ENCODE peak calls at places on chromosomes 3 and 15, in six cellular contexts. R, P, H, M, D and S are unnamed samples.

GRCh38 chr3:119702530-119703527 is at the start of gene CFAP91:
- DNase-seq in P (peak), H (peak), D (peak), M (no peak), R (peak), S (peak)

GRCh38 chr3:157394361-157394760 is 42.3 kb upstream of the PTX3 start:
- DNase-seq in P (no peak), H (no peak), D (peak), M (no peak), R (no peak), S (no peak)

GRCh38 chr3:2967851-2968250 is 142.3 kb downstream of the IL5RA start:
- DNase-seq in R (no peak), D (no peak), P (no peak), M (no peak), H (no peak), S (no peak)

GRCh38 chr3:189637755-189638154 is 6.6 kb downstream of the TP63 start:
- DNase-seq in M (no peak), H (no peak), R (no peak), P (no peak), D (no peak), S (no peak)

GRCh38 chr3:136858381-136858780 is 3.6 kb upstream of the NCK1 start:
- DNase-seq in R (no peak), D (no peak), H (no peak), P (no peak), M (peak), S (no peak)

GRCh38 chr3:160006282-160007163 is 17.9 kb downstream of the IL12A start:
- DNase-seq in R (peak), M (peak), H (peak), D (peak), P (peak), S (peak)

GRCh38 chr3:20141841-20142240 is 44.2 kb downstream of the SGO1 start:
- DNase-seq in M (no peak), D (no peak), P (peak), R (no peak), H (peak), S (no peak)

GRCh38 chr15:33309602-33310276 is 1.0 kb upstream of the RYR3 start:
- DNase-seq in P (peak), D (no peak), R (no peak), H (no peak), M (peak), S (no peak)

GRCh38 chr3:128804817-128805166 is 74.6 kb upstream of the ACAD9 start:
- DNase-seq in R (no peak), P (no peak), H (no peak), D (no peak), M (no peak), S (no peak)

GRCh38 chr15:69390575-69390974 is 23.6 kb upstream of the KIF23 start:
- DNase-seq in H (no peak), R (no peak), M (no peak), D (peak), P (no peak), S (no peak)

GRCh38 chr15:74865316-74865715 is 7.8 kb downstream of the SCAMP2 start:
- DNase-seq in R (no peak), H (no peak), D (no peak), M (no peak), P (no peak), S (no peak)

GRCh38 chr15:57665939-57666338 is 40.6 kb upstream of the POLR2M start:
- DNase-seq in M (no peak), P (no peak), D (no peak), R (no peak), H (no peak), S (no peak)

GRCh38 chr3:23489338-23490158 is 286.4 kb downstream of the UBE2E2 start:
- DNase-seq in D (peak), R (no peak), P (no peak), M (no peak), H (no peak), S (no peak)

GRCh38 chr3:55226696-55227095 is 260.4 kb downstream of the WNT5A start:
- DNase-seq in D (no peak), R (no peak), H (no peak), M (no peak), P (no peak), S (no peak)

GRCh38 chr3:38004415-38005075 is 14.0 kb downstream of the VILL start:
- DNase-seq in M (peak), R (peak), D (peak), P (peak), H (peak), S (peak)

GRCh38 chr15:43808960-43809678 is 8.7 kb downstream of the HYPK start:
- DNase-seq in M (no peak), D (no peak), P (no peak), R (no peak), H (no peak), S (no peak)

GRCh38 chr3:8778475-8778874 is 9.1 kb upstream of the OXTR start:
- DNase-seq in D (peak), M (no peak), P (no peak), H (no peak), R (no peak), S (no peak)

GRCh38 chr3:8660271-8660731 is 15.7 kb upstream of the SSUH2 start:
- DNase-seq in H (no peak), P (no peak), M (no peak), D (peak), R (no peak), S (no peak)

GRCh38 chr3:5013021-5013906 is 34.0 kb downstream of the BHLHE40 start:
- DNase-seq in R (peak), H (peak), D (peak), P (no peak), M (peak), S (no peak)

GRCh38 chr3:53155763-53156162 is 5.2 kb upstream of the PRKCD start:
- DNase-seq in P (no peak), R (no peak), M (no peak), H (peak), D (no peak), S (no peak)

GRCh38 chr3:115388825-115389224 is 234.5 kb upstream of the GAP43 start:
- DNase-seq in M (no peak), P (no peak), H (no peak), R (no peak), D (peak), S (no peak)

GRCh38 chr3:82347585-82347984 is 586.1 kb upstream of the GBE1 start:
- DNase-seq in D (no peak), P (no peak), R (no peak), M (no peak), H (no peak), S (no peak)

GRCh38 chr3:35200056-35200455 is 439.3 kb upstream of the ARPP21 start:
- DNase-seq in D (no peak), M (no peak), H (no peak), P (no peak), R (no peak), S (no peak)

GRCh38 chr3:30510596-30510995 is 95.8 kb upstream of the TGFBR2 start:
- DNase-seq in R (no peak), P (no peak), H (no peak), M (no peak), D (peak), S (no peak)

GRCh38 chr3:74135808-74136207 is 478.7 kb downstream of the CNTN3 start:
- DNase-seq in R (no peak), M (no peak), H (no peak), D (no peak), P (no peak), S (no peak)

GRCh38 chr3:10259798-10260197 is 11.5 kb downstream of the TATDN2 start:
- DNase-seq in P (no peak), H (no peak), R (no peak), M (no peak), D (no peak), S (no peak)
- TF ChIP-seq CTCF in P (no peak), H (no peak), R (no peak), M (no peak), D (no peak), S (no peak)

GRCh38 chr3:98764692-98765002 is 1.5 kb downstream of the ST3GAL6 start:
- DNase-seq in H (no peak), M (no peak), R (no peak), P (no peak), D (no peak), S (no peak)

GRCh38 chr3:98763814-98764691 is 913 bp downstream of the ST3GAL6 start:
- DNase-seq in M (peak), R (no peak), D (no peak), H (no peak), P (no peak), S (no peak)

GRCh38 chr3:98765721-98766120 is 2.6 kb downstream of the ST3GAL6 start:
- DNase-seq in M (no peak), D (no peak), P (no peak), H (no peak), R (no peak), S (no peak)

GRCh38 chr3:98761656-98762229 is 1.4 kb upstream of the ST3GAL6 start:
- DNase-seq in D (no peak), M (peak), R (no peak), P (no peak), H (no peak), S (no peak)

DNA sequence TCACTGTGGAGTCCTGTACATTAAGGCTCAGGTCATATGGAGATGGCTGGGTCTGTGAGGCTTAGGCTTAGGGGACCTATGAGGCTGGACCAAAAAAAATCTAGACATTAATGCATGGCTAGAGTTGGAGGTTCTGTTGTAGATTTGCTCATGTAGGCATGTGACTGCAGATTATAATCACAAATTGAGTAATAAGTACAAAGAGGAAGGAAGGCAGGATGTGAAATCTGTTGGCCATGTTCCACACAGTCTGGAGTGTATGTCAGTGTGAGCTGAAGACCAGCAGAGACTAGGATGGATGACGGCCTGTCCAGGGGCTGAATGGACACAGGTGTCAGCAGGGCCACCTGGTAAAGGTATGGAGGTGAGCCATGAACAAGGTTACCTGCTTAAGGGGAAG is at the start of gene ST3GAL6:
- DNase-seq in P (peak), H (no peak), M (peak), R (no peak), D (peak), S (no peak)
- H3K4me3 ChIP-seq in P (no peak), H (no peak), M (peak), R (no peak), D (no peak), S (no peak)

GRCh38 chr15:78477295-78477694 is 30.1 kb upstream of the HYKK start:
- DNase-seq in D (no peak), R (no peak), H (no peak), M (no peak), P (no peak), S (no peak)
- TF ChIP-seq POLR2A in D (no peak), R (no peak), H (no peak), M (no peak), P (no peak), S (no peak)

GRCh38 chr3:15427182-15427880 is at the start of the genes EAF1 and METTL6:
- DNase-seq in H (peak), D (peak), M (peak), R (peak), P (peak), S (peak)
- TF ChIP-seq CTCF in H (no peak), D (peak), M (no peak), R (no peak), P (peak), S (no peak)

DNA sequence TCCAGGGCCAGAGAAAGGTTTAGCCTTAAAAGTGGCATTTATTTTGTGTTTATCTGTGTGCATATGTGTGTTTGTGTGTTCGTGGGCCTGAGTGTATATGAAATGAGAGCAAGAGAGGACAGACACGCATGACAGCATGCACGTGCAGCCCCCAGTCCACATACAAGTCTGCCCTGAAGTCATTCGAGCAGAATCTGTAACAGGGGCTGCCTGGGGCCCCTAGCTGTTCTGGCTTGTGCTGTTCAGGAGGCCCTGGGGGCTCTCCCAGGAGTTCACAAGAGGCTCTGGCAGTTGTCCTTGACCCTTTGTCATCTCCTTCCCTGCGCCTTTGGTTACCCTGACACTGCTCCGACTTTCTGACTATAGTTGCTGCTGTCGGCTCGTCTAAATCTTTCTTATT is 18.2 kb upstream of the TRAK1 start:
- DNase-seq in H (no peak), D (no peak), M (no peak), R (no peak), P (no peak), S (peak)
- H3K4me3 ChIP-seq in H (no peak), D (no peak), M (peak), R (no peak), P (no peak), S (no peak)

GRCh38 chr15:39640665-39641064 is 59.8 kb downstream of the THBS1 start:
- DNase-seq in M (no peak), P (no peak), D (no peak), R (no peak), H (no peak), S (no peak)

GRCh38 chr15:39641187-39641889 is 60.5 kb downstream of the THBS1 start:
- DNase-seq in R (no peak), D (peak), H (no peak), M (no peak), P (no peak), S (no peak)

GRCh38 chr15:39639037-39639436 is 58.2 kb downstream of the THBS1 start:
- DNase-seq in P (no peak), D (no peak), M (no peak), R (no peak), H (no peak), S (no peak)

GRCh38 chr15:39643747-39644520 is 63.1 kb downstream of the THBS1 start:
- DNase-seq in P (no peak), M (no peak), R (no peak), D (no peak), H (no peak), S (no peak)

GRCh38 chr15:39642011-39642640 is 61.2 kb downstream of the THBS1 start:
- DNase-seq in P (no peak), R (no peak), M (no peak), D (peak), H (no peak), S (no peak)
- TF ChIP-seq POLR2A in P (no peak), R (no peak), M (no peak), D (no peak), H (no peak), S (no peak)

GRCh38 chr3:142904639-142905441 is 16.0 kb upstream of the PCOLCE2 start:
- DNase-seq in D (no peak), H (no peak), R (no peak), P (no peak), M (peak), S (no peak)
- TF ChIP-seq CTCF in D (no peak), H (no peak), R (peak), P (no peak), M (peak), S (no peak)

DNA sequence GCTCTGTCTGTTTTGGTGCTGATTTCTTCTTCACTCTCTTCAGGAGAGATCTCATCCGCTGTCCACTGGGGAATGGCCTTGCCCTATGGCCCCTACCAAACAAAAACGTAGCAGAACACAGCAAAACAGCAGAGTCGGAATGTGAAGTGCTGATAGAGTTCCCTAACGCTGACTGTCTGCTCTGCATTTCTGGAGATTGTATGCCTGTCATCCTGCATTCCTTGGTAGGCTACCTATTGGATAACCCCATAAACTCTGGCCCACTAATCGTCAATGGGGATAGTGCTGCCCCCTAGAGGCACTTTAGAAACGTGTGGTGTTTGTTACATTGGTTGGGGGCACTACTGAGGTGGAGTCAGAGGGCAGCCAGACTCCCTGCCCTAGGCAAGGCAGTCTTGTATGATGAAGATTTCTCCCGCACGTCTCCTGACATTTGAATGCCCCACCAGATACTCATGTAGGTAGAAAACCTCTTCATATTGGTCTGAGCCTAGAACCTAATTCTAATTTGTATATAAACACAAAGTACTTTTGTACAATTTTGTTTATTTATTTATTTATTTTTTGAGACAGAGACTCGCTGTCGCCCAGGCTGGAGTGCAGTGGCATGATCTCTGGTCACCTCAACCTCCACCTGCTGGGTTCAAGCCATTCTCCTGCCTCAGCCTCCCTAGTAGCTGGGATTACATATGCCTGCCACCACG is 15.6 kb upstream of the MAGEF1 start:
- DNase-seq in M (peak), H (peak), P (peak), R (peak), D (peak), S (peak)
- H3K4me3 ChIP-seq in M (no peak), H (no peak), P (no peak), R (no peak), D (no peak), S (no peak)

DNA sequence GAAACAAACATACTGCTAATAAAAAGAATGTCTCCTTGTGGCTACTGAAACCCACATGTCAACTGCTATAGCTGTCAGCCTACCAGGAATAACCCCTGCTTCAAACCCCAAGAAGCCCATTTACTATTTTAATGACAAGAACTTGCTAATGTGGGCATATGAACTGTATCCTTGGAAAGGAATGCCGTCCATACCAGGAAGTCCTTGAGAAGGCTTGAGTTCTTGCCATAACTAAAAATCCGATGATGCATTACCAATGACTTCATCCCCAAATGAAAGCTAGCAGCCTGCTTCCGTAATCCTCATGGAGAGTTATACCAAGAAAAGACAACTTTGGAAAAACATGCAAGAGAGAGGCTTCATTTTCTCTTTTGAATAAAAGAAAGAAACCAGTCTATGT is 34.8 kb downstream of the MINDY4B start:
- DNase-seq in D (peak), M (no peak), H (no peak), P (no peak), R (no peak), S (no peak)
- TF ChIP-seq POLR2A in D (no peak), M (no peak), H (no peak), P (no peak), R (no peak), S (no peak)

GRCh38 chr3:57179580-57180410 is 14.6 kb upstream of the IL17RD start:
- DNase-seq in H (no peak), M (peak), R (no peak), D (peak), P (no peak), S (no peak)
- TF ChIP-seq CTCF in H (no peak), M (peak), R (peak), D (peak), P (peak), S (no peak)